ENCODE peak calls at places on chromosomes 13 and 19, in ten cellular contexts. One of them, this sample, is unnamed.

GRCh38 chr19:55169136-55169535 is 2.7 kb upstream of the DNAAF3 start:
- DNase-seq in ovary: no peak
- DNase-seq in transverse colon: no peak
- DNase-seq in H1: no peak
- DNase-seq in sigmoid colon: no peak
- DNase-seq in GM12878: no peak
- DNase-seq in stomach: no peak
- DNase-seq in esophagus muscularis mucosa: no peak
- DNase-seq in tibial nerve: no peak
- DNase-seq in suprapubic skin: no peak
- DNase-seq in this sample: no peak

GRCh38 chr19:19345970-19346369 is 25.3 kb downstream of the MAU2 start:
- DNase-seq in ovary: no peak
- DNase-seq in esophagus muscularis mucosa: no peak
- DNase-seq in suprapubic skin: no peak
- DNase-seq in stomach: no peak
- DNase-seq in sigmoid colon: no peak
- DNase-seq in H1: no peak
- DNase-seq in GM12878: no peak
- DNase-seq in tibial nerve: no peak
- DNase-seq in transverse colon: no peak
- DNase-seq in this sample: no peak

GRCh38 chr13:111271186-111271698 is 49.2 kb upstream of the TEX29 start:
- DNase-seq in sigmoid colon: no peak
- DNase-seq in ovary: no peak
- DNase-seq in GM12878: no peak
- DNase-seq in H1: no peak
- DNase-seq in suprapubic skin: no peak
- DNase-seq in esophagus muscularis mucosa: peak
- DNase-seq in stomach: no peak
- DNase-seq in transverse colon: no peak
- DNase-seq in tibial nerve: no peak
- DNase-seq in this sample: no peak

GRCh38 chr19:19304186-19304975 is 15.9 kb downstream of the SUGP1 start:
- DNase-seq in tibial nerve: no peak
- DNase-seq in suprapubic skin: no peak
- DNase-seq in transverse colon: no peak
- DNase-seq in sigmoid colon: no peak
- DNase-seq in esophagus muscularis mucosa: no peak
- DNase-seq in H1: no peak
- DNase-seq in stomach: no peak
- DNase-seq in ovary: no peak
- DNase-seq in GM12878: no peak
- DNase-seq in this sample: no peak

GRCh38 chr19:36547001-36547732 is 19.1 kb upstream of the ZNF260 start:
- DNase-seq in esophagus muscularis mucosa: no peak
- DNase-seq in tibial nerve: no peak
- DNase-seq in sigmoid colon: no peak
- DNase-seq in GM12878: no peak
- DNase-seq in transverse colon: no peak
- DNase-seq in stomach: no peak
- DNase-seq in H1: no peak
- DNase-seq in ovary: no peak
- DNase-seq in suprapubic skin: no peak
- DNase-seq in this sample: no peak

GRCh38 chr19:15105044-15105443 is 2.2 kb upstream of the SYDE1 start:
- DNase-seq in ovary: no peak
- DNase-seq in GM12878: no peak
- DNase-seq in H1: no peak
- DNase-seq in sigmoid colon: no peak
- DNase-seq in transverse colon: no peak
- DNase-seq in stomach: no peak
- DNase-seq in suprapubic skin: no peak
- DNase-seq in tibial nerve: no peak
- DNase-seq in esophagus muscularis mucosa: no peak
- DNase-seq in this sample: no peak

GRCh38 chr13:79404985-79405384 is 1.1 kb downstream of the RBM26 start:
- DNase-seq in GM12878: no peak
- DNase-seq in H1: no peak
- DNase-seq in ovary: no peak
- DNase-seq in esophagus muscularis mucosa: no peak
- DNase-seq in suprapubic skin: no peak
- DNase-seq in stomach: no peak
- DNase-seq in transverse colon: no peak
- DNase-seq in sigmoid colon: no peak
- DNase-seq in tibial nerve: no peak
- DNase-seq in this sample: no peak

GRCh38 chr13:88707652-88708051 is 1036.5 kb downstream of the SLITRK5 start:
- DNase-seq in ovary: no peak
- DNase-seq in GM12878: no peak
- DNase-seq in tibial nerve: no peak
- DNase-seq in stomach: no peak
- DNase-seq in sigmoid colon: no peak
- DNase-seq in transverse colon: no peak
- DNase-seq in suprapubic skin: no peak
- DNase-seq in esophagus muscularis mucosa: no peak
- DNase-seq in H1: no peak
- DNase-seq in this sample: no peak

GRCh38 chr13:73876323-73876722 is 257.9 kb downstream of the KLF12 start:
- DNase-seq in H1: no peak
- DNase-seq in suprapubic skin: no peak
- DNase-seq in esophagus muscularis mucosa: no peak
- DNase-seq in tibial nerve: no peak
- DNase-seq in sigmoid colon: no peak
- DNase-seq in stomach: no peak
- DNase-seq in transverse colon: no peak
- DNase-seq in ovary: no peak
- DNase-seq in GM12878: no peak
- DNase-seq in this sample: no peak

GRCh38 chr13:100273576-100273975 is 184.7 kb downstream of the PCCA start:
- DNase-seq in transverse colon: no peak
- DNase-seq in GM12878: no peak
- DNase-seq in tibial nerve: no peak
- DNase-seq in stomach: no peak
- DNase-seq in suprapubic skin: no peak
- DNase-seq in ovary: no peak
- DNase-seq in H1: no peak
- DNase-seq in sigmoid colon: no peak
- DNase-seq in esophagus muscularis mucosa: no peak
- DNase-seq in this sample: no peak

GRCh38 chr19:8251025-8251472 is 41.9 kb downstream of the CERS4 start:
- DNase-seq in tibial nerve: peak
- DNase-seq in stomach: peak
- DNase-seq in esophagus muscularis mucosa: peak
- DNase-seq in ovary: peak
- DNase-seq in transverse colon: peak
- DNase-seq in sigmoid colon: peak
- DNase-seq in GM12878: no peak
- DNase-seq in suprapubic skin: peak
- DNase-seq in H1: no peak
- DNase-seq in this sample: peak

GRCh38 chr19:23070353-23070781 is 46.5 kb upstream of the ZNF730 start:
- DNase-seq in suprapubic skin: peak
- DNase-seq in sigmoid colon: peak
- DNase-seq in H1: peak
- DNase-seq in esophagus muscularis mucosa: no peak
- DNase-seq in ovary: peak
- DNase-seq in transverse colon: peak
- DNase-seq in tibial nerve: no peak
- DNase-seq in stomach: no peak
- DNase-seq in GM12878: no peak
- DNase-seq in this sample: peak

GRCh38 chr13:21016487-21016886 is 44.9 kb downstream of the LATS2 start:
- DNase-seq in tibial nerve: no peak
- DNase-seq in ovary: no peak
- DNase-seq in esophagus muscularis mucosa: no peak
- DNase-seq in transverse colon: no peak
- DNase-seq in stomach: no peak
- DNase-seq in suprapubic skin: no peak
- DNase-seq in sigmoid colon: no peak
- DNase-seq in GM12878: no peak
- DNase-seq in H1: no peak
- DNase-seq in this sample: no peak

GRCh38 chr13:20425819-20426219 is 99.8 kb downstream of the CRYL1 start:
- DNase-seq in esophagus muscularis mucosa: peak
- DNase-seq in GM12878: no peak
- DNase-seq in ovary: no peak
- DNase-seq in H1: no peak
- DNase-seq in tibial nerve: no peak
- DNase-seq in suprapubic skin: peak
- DNase-seq in stomach: no peak
- DNase-seq in transverse colon: no peak
- DNase-seq in sigmoid colon: no peak
- DNase-seq in this sample: no peak

GRCh38 chr13:46595918-46596315 is 42.9 kb downstream of the LRCH1 start:
- DNase-seq in sigmoid colon: no peak
- DNase-seq in GM12878: no peak
- DNase-seq in H1: no peak
- DNase-seq in esophagus muscularis mucosa: no peak
- DNase-seq in suprapubic skin: no peak
- DNase-seq in tibial nerve: no peak
- DNase-seq in ovary: no peak
- DNase-seq in stomach: no peak
- DNase-seq in transverse colon: no peak
- DNase-seq in this sample: no peak

GRCh38 chr13:46595136-46595917 is 42.4 kb downstream of the LRCH1 start:
- DNase-seq in sigmoid colon: no peak
- DNase-seq in GM12878: no peak
- DNase-seq in H1: no peak
- DNase-seq in suprapubic skin: no peak
- DNase-seq in stomach: no peak
- DNase-seq in ovary: no peak
- DNase-seq in esophagus muscularis mucosa: no peak
- DNase-seq in tibial nerve: no peak
- DNase-seq in transverse colon: no peak
- DNase-seq in this sample: no peak

GRCh38 chr13:46598140-46598819 is 45.3 kb downstream of the LRCH1 start:
- DNase-seq in GM12878: no peak
- DNase-seq in ovary: no peak
- DNase-seq in tibial nerve: no peak
- DNase-seq in suprapubic skin: no peak
- DNase-seq in stomach: no peak
- DNase-seq in H1: no peak
- DNase-seq in esophagus muscularis mucosa: no peak
- DNase-seq in sigmoid colon: no peak
- DNase-seq in transverse colon: no peak
- DNase-seq in this sample: no peak

GRCh38 chr13:46598820-46599180 is 45.8 kb downstream of the LRCH1 start:
- DNase-seq in ovary: no peak
- DNase-seq in H1: no peak
- DNase-seq in suprapubic skin: no peak
- DNase-seq in sigmoid colon: no peak
- DNase-seq in tibial nerve: no peak
- DNase-seq in esophagus muscularis mucosa: no peak
- DNase-seq in stomach: no peak
- DNase-seq in GM12878: no peak
- DNase-seq in transverse colon: no peak
- DNase-seq in this sample: no peak

DNA sequence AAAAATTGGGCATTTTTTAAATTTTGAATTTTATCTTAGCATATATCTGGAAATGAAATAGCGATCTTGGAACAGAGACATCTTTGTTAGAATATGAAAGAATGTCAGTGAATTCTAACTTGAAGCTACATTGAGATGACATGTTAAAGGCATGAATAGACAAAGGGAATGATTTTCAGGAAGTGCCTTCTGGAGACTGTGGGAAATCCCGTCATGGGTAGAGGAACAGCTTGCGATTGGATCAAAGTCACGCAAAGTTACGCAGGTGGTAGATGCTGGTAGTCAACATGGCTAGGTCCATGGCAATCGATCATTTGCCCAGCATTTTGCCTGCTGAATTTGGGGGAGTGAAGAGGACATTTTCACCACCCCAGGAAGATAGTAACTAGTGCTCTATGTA is 43.5 kb downstream of the LRCH1 start:
- DNase-seq in tibial nerve: no peak
- DNase-seq in H1: no peak
- DNase-seq in transverse colon: no peak
- DNase-seq in GM12878: no peak
- DNase-seq in esophagus muscularis mucosa: peak
- DNase-seq in ovary: no peak
- DNase-seq in suprapubic skin: no peak
- DNase-seq in stomach: no peak
- DNase-seq in sigmoid colon: no peak
- DNase-seq in this sample: no peak
- TF ChIP-seq EP300 in tibial nerve: no peak
- TF ChIP-seq EP300 in H1: no peak
- TF ChIP-seq EP300 in transverse colon: no peak
- TF ChIP-seq EP300 in GM12878: no peak
- TF ChIP-seq EP300 in esophagus muscularis mucosa: no peak
- TF ChIP-seq EP300 in ovary: no peak
- TF ChIP-seq EP300 in suprapubic skin: no peak
- TF ChIP-seq EP300 in stomach: no peak
- TF ChIP-seq EP300 in sigmoid colon: no peak
- TF ChIP-seq EP300 in this sample: no peak

DNA sequence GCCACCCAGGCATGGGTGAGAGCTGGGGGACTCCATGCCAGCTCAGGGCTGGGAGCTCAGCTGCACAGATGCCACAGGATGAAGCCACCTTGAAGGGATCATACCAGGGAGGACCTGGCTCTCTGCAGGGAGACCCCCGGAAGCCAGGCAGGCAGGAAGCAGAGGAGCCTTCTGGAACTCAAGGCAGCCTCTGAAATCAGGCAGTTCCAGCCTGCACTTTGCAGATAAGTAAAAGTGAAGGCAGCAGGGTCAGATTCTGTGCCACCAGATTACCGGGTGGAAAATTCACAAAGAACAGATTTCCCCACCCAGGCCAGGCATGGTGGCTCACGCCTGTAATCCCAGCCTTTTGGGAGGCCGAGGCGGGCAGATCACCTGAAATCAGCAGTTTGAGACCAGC is 2.5 kb downstream of the TMEM259 start:
- DNase-seq in sigmoid colon: no peak
- DNase-seq in suprapubic skin: no peak
- DNase-seq in tibial nerve: no peak
- DNase-seq in ovary: no peak
- DNase-seq in stomach: no peak
- DNase-seq in esophagus muscularis mucosa: no peak
- DNase-seq in transverse colon: no peak
- DNase-seq in H1: no peak
- DNase-seq in GM12878: no peak
- DNase-seq in this sample: no peak
- H3K4me3 ChIP-seq in sigmoid colon: no peak
- H3K4me3 ChIP-seq in suprapubic skin: peak
- H3K4me3 ChIP-seq in tibial nerve: no peak
- H3K4me3 ChIP-seq in ovary: no peak
- H3K4me3 ChIP-seq in stomach: peak
- H3K4me3 ChIP-seq in esophagus muscularis mucosa: no peak
- H3K4me3 ChIP-seq in transverse colon: no peak
- H3K4me3 ChIP-seq in H1: no peak
- H3K4me3 ChIP-seq in GM12878: peak
- H3K4me3 ChIP-seq in this sample: peak

GRCh38 chr19:51327066-51327985 is 14.6 kb downstream of the VSIG10L start:
- DNase-seq in GM12878: no peak
- DNase-seq in esophagus muscularis mucosa: no peak
- DNase-seq in tibial nerve: no peak
- DNase-seq in suprapubic skin: no peak
- DNase-seq in ovary: no peak
- DNase-seq in stomach: peak
- DNase-seq in H1: peak
- DNase-seq in sigmoid colon: no peak
- DNase-seq in transverse colon: peak
- DNase-seq in this sample: peak
- TF ChIP-seq EP300 in GM12878: no peak
- TF ChIP-seq EP300 in esophagus muscularis mucosa: no peak
- TF ChIP-seq EP300 in tibial nerve: no peak
- TF ChIP-seq EP300 in suprapubic skin: no peak
- TF ChIP-seq EP300 in ovary: no peak
- TF ChIP-seq EP300 in stomach: no peak
- TF ChIP-seq EP300 in H1: no peak
- TF ChIP-seq EP300 in sigmoid colon: no peak
- TF ChIP-seq EP300 in transverse colon: no peak
- TF ChIP-seq EP300 in this sample: no peak

GRCh38 chr19:38417544-38418506 is 8.2 kb downstream of the RASGRP4 start:
- DNase-seq in transverse colon: peak
- DNase-seq in stomach: peak
- DNase-seq in esophagus muscularis mucosa: no peak
- DNase-seq in tibial nerve: peak
- DNase-seq in suprapubic skin: no peak
- DNase-seq in sigmoid colon: peak
- DNase-seq in GM12878: no peak
- DNase-seq in ovary: no peak
- DNase-seq in H1: no peak
- DNase-seq in this sample: peak
- H3K4me3 ChIP-seq in transverse colon: no peak
- H3K4me3 ChIP-seq in stomach: peak
- H3K4me3 ChIP-seq in esophagus muscularis mucosa: peak
- H3K4me3 ChIP-seq in tibial nerve: no peak
- H3K4me3 ChIP-seq in suprapubic skin: peak
- H3K4me3 ChIP-seq in sigmoid colon: peak
- H3K4me3 ChIP-seq in GM12878: peak
- H3K4me3 ChIP-seq in ovary: no peak
- H3K4me3 ChIP-seq in H1: peak
- H3K4me3 ChIP-seq in this sample: peak

This sample was measured in upper lobe of left lung.